ENCODE peak calls at places on chromosomes 12 and 14, in five cellular contexts. One of them, this sample, is unnamed.

GRCh38 chr12:49325606-49326005 is 2.6 kb downstream of the TROAP start:
- DNase-seq in H9: no peak
- DNase-seq in H1: no peak
- DNase-seq in neuronal stem cell: no peak
- DNase-seq in trophoblast cell: no peak
- DNase-seq in this sample: no peak

GRCh38 chr12:1799068-1799881 is 21.1 kb upstream of the LRTM2 start:
- DNase-seq in H9: peak
- DNase-seq in H1: no peak
- DNase-seq in neuronal stem cell: no peak
- DNase-seq in trophoblast cell: no peak
- DNase-seq in this sample: no peak

GRCh38 chr14:65226824-65227604 is 124.7 kb upstream of the MAX start:
- DNase-seq in H9: no peak
- DNase-seq in H1: no peak
- DNase-seq in neuronal stem cell: no peak
- DNase-seq in trophoblast cell: peak
- DNase-seq in this sample: peak

GRCh38 chr14:37711499-37712475 is 116.4 kb downstream of the TTC6 start:
- DNase-seq in H9: no peak
- DNase-seq in H1: no peak
- DNase-seq in neuronal stem cell: no peak
- DNase-seq in trophoblast cell: no peak
- DNase-seq in this sample: no peak

GRCh38 chr12:10339441-10339840 is 31.8 kb downstream of the KLRD1 start:
- DNase-seq in H9: no peak
- DNase-seq in H1: no peak
- DNase-seq in neuronal stem cell: no peak
- DNase-seq in trophoblast cell: peak
- DNase-seq in this sample: peak

GRCh38 chr14:99508896-99509629 is 27.9 kb downstream of the CCNK start:
- DNase-seq in H9: no peak
- DNase-seq in H1: peak
- DNase-seq in neuronal stem cell: no peak
- DNase-seq in trophoblast cell: no peak
- DNase-seq in this sample: no peak

GRCh38 chr14:68426661-68427549 is 366.0 kb downstream of the ZFP36L1 start:
- DNase-seq in H9: no peak
- DNase-seq in H1: no peak
- DNase-seq in neuronal stem cell: no peak
- DNase-seq in trophoblast cell: peak
- DNase-seq in this sample: no peak

GRCh38 chr12:108649668-108650067 is 16.0 kb upstream of the SELPLG start:
- DNase-seq in H9: no peak
- DNase-seq in H1: no peak
- DNase-seq in neuronal stem cell: no peak
- DNase-seq in trophoblast cell: peak
- DNase-seq in this sample: peak

GRCh38 chr14:65229431-65230286 is 127.3 kb upstream of the MAX start:
- DNase-seq in H9: peak
- DNase-seq in H1: peak
- DNase-seq in neuronal stem cell: peak
- DNase-seq in trophoblast cell: no peak
- DNase-seq in this sample: peak

GRCh38 chr14:74504874-74505617 is 11.5 kb downstream of the ISCA2 start:
- DNase-seq in H9: no peak
- DNase-seq in H1: no peak
- DNase-seq in neuronal stem cell: no peak
- DNase-seq in trophoblast cell: no peak
- DNase-seq in this sample: no peak

GRCh38 chr12:55700255-55701018 is 7.3 kb downstream of the ITGA7 start:
- DNase-seq in H9: no peak
- DNase-seq in H1: no peak
- DNase-seq in neuronal stem cell: no peak
- DNase-seq in trophoblast cell: no peak
- DNase-seq in this sample: no peak

GRCh38 chr12:41364211-41364610 is 176.1 kb downstream of the PDZRN4 start:
- DNase-seq in H9: no peak
- DNase-seq in H1: no peak
- DNase-seq in neuronal stem cell: no peak
- DNase-seq in trophoblast cell: no peak
- DNase-seq in this sample: no peak

GRCh38 chr14:68522510-68523325 is 270.1 kb downstream of the ZFP36L1 start:
- DNase-seq in H9: no peak
- DNase-seq in H1: peak
- DNase-seq in neuronal stem cell: peak
- DNase-seq in trophoblast cell: peak
- DNase-seq in this sample: no peak

GRCh38 chr12:117034691-117035090 is 64.5 kb downstream of the TESC start:
- DNase-seq in H9: no peak
- DNase-seq in H1: no peak
- DNase-seq in neuronal stem cell: no peak
- DNase-seq in trophoblast cell: no peak
- DNase-seq in this sample: no peak

GRCh38 chr12:30719060-30719459 is 23.4 kb upstream of the IPO8 start:
- DNase-seq in H9: no peak
- DNase-seq in H1: no peak
- DNase-seq in neuronal stem cell: no peak
- DNase-seq in trophoblast cell: peak
- DNase-seq in this sample: peak

GRCh38 chr12:114993202-114993601 is 309.2 kb upstream of the TBX3 start:
- DNase-seq in H9: no peak
- DNase-seq in H1: no peak
- DNase-seq in neuronal stem cell: no peak
- DNase-seq in trophoblast cell: no peak
- DNase-seq in this sample: peak

GRCh38 chr12:130418261-130418660 is 80.6 kb downstream of the PIWIL1 start:
- DNase-seq in H9: no peak
- DNase-seq in H1: no peak
- DNase-seq in neuronal stem cell: no peak
- DNase-seq in trophoblast cell: no peak
- DNase-seq in this sample: no peak

GRCh38 chr12:124848621-124849380 is 14.9 kb downstream of the SCARB1 start:
- DNase-seq in H9: no peak
- DNase-seq in H1: no peak
- DNase-seq in neuronal stem cell: no peak
- DNase-seq in trophoblast cell: no peak
- DNase-seq in this sample: no peak

GRCh38 chr14:69685716-69686115 is 74.3 kb downstream of the SUSD6 start:
- DNase-seq in H9: no peak
- DNase-seq in H1: no peak
- DNase-seq in neuronal stem cell: no peak
- DNase-seq in trophoblast cell: no peak
- DNase-seq in this sample: no peak

GRCh38 chr12:124493809-124494750 is 73.3 kb downstream of the NCOR2 start:
- DNase-seq in H9: no peak
- DNase-seq in H1: no peak
- DNase-seq in neuronal stem cell: no peak
- DNase-seq in trophoblast cell: no peak
- DNase-seq in this sample: no peak

GRCh38 chr14:64324461-64325255 is 30.5 kb upstream of the ESR2 start:
- DNase-seq in H9: no peak
- DNase-seq in H1: no peak
- DNase-seq in neuronal stem cell: no peak
- DNase-seq in trophoblast cell: no peak
- DNase-seq in this sample: peak

DNA sequence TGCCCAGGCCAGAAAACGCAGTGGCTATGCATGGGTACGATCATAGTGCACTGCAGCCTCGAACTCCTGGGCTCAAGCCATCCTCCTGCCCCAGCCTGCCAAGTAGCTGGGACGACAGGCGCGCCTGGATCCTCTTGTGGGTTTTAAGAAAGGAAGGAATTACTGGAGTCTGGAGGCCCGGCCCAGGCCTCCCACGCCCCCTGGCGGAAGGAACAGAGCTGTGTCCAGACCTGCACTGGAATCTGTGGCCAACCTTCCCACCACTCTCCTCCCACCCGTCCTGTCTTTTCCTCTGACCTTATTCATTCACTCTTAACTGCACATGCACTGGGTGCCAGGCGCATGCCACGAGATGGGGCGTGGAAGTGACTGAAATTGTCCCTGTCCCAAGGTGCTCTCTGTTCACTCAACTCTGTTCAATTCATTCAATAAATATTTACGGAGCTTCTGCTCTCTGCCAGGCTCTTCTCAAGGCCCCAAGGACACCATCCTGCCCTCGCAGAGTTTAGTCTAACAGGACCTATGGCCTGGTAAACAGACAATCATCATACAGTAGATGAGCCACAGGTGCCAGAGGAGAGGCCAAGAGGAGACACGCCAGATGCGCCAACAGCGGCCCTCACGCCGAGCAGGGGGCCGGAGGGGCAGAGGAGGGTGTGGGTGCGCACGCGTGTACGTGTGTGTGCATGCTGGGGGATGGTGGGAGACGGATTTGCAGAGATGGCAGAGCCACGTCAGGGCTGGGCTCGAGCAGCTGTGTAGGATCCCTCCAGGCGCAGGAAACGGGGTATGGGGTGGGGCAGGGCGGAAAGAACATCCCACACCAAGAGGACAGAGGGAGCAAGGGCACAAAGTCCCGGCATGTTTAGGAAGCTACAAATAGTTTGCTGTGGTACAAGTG is 13.7 kb upstream of the TMEM106C start:
- DNase-seq in H9: peak
- DNase-seq in H1: peak
- DNase-seq in neuronal stem cell: peak
- DNase-seq in trophoblast cell: peak
- DNase-seq in this sample: peak
- H3K4ac ChIP-seq in H9: no peak
- H3K4ac ChIP-seq in H1: no peak
- H3K4ac ChIP-seq in neuronal stem cell: no peak
- H3K4ac ChIP-seq in trophoblast cell: peak
- H3K4ac ChIP-seq in this sample: no peak

DNA sequence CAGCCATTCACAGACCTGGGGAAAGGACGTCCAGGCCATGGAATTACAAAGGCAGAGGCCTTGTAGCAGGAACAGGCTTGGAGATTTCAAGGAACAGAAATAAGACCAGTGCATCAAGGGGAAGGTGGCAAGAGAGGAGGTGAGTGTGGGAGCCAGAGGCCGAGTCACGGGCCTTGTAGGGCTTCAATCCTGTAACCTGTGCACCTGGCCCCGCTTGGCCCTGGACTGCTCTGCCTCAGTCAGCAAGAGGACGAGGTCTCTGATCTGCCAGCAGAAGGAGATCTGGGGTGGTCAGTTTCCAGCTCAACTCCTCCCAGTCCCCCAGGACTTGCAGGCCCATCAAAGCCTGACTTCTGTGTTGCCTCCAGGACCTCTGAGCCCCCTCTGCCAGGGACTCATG is 200.8 kb downstream of the VRK1 start:
- DNase-seq in H9: no peak
- DNase-seq in H1: no peak
- DNase-seq in neuronal stem cell: no peak
- DNase-seq in trophoblast cell: no peak
- DNase-seq in this sample: no peak
- H2BK12ac ChIP-seq in H9: no peak
- H2BK12ac ChIP-seq in H1: no peak
- H2BK12ac ChIP-seq in neuronal stem cell: no peak
- H2BK12ac ChIP-seq in trophoblast cell: no peak
- H2BK12ac ChIP-seq in this sample: no peak

GRCh38 chr14:94142247-94142646 is 12.8 kb upstream of the IFI27L2 start:
- DNase-seq in H9: no peak
- DNase-seq in H1: peak
- DNase-seq in neuronal stem cell: no peak
- DNase-seq in trophoblast cell: no peak
- DNase-seq in this sample: no peak

GRCh38 chr14:94139006-94139405 is 9.6 kb upstream of the IFI27L2 start:
- DNase-seq in H9: no peak
- DNase-seq in H1: no peak
- DNase-seq in neuronal stem cell: no peak
- DNase-seq in trophoblast cell: no peak
- DNase-seq in this sample: no peak

GRCh38 chr14:94136575-94137331 is 7.3 kb upstream of the IFI27L2 start:
- DNase-seq in H9: peak
- DNase-seq in H1: peak
- DNase-seq in neuronal stem cell: peak
- DNase-seq in trophoblast cell: peak
- DNase-seq in this sample: peak

GRCh38 chr14:94138256-94138655 is 8.9 kb upstream of the IFI27L2 start:
- DNase-seq in H9: no peak
- DNase-seq in H1: peak
- DNase-seq in neuronal stem cell: no peak
- DNase-seq in trophoblast cell: no peak
- DNase-seq in this sample: no peak

DNA sequence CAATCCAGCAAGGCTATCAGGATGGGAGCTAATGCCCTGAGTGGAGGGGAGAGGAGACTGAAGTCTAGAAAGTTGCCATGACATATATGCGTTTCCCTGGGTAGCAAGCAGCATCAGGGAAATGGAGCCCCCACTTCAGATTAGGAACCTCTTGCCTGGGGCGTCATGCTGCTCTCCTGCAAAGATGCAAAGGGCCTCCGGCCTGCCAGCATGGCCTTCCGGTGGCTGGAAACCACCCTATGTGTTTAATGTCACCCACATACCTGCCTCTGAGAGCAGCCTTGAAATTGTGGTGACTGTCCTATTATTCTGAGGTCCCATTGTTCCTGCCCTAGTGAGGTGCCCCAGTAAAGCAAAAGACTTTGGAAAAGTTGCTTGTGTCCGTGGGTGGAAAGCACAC is 10.0 kb upstream of the IFI27L2 start:
- DNase-seq in H9: no peak
- DNase-seq in H1: no peak
- DNase-seq in neuronal stem cell: no peak
- DNase-seq in trophoblast cell: no peak
- DNase-seq in this sample: no peak
- H3K4me2 ChIP-seq in H9: no peak
- H3K4me2 ChIP-seq in H1: peak
- H3K4me2 ChIP-seq in neuronal stem cell: no peak
- H3K4me2 ChIP-seq in trophoblast cell: no peak
- H3K4me2 ChIP-seq in this sample: no peak

DNA sequence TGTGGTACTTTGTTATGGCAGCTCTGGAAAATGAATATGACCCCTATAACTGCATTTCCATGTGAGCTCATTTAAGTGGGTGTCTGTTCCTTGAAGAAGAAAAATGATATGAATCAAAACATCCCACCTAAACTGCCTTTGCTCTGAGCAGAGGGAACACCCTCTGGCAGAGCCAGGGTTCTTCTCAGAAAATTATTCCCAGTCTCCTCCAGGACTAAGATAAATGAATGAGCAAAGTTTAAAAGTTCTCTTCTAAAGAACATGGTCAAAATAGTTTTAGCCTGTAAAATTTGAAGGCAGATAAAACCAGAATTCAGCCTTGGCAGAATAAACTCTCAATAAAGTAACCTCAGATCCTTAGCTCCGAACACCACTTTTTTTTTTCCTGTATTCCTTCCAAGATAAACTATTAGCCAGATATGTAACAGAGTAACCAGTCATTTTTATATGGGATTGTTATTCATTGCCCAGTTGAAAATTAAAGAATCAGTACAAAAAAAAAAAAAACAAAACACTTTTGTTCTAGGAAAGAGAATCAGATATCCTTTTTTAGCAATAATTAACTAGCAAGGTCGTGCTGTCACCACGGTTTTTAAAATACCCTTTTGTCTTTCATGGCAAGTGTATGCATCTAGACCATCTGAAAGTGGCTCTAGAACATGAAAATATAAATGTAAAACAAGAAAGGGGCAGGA is 60.7 kb downstream of the CAPZA3 start:
- DNase-seq in H9: no peak
- DNase-seq in H1: no peak
- DNase-seq in neuronal stem cell: no peak
- DNase-seq in trophoblast cell: no peak
- DNase-seq in this sample: no peak
- H3K4ac ChIP-seq in H9: no peak
- H3K4ac ChIP-seq in H1: no peak
- H3K4ac ChIP-seq in neuronal stem cell: no peak
- H3K4ac ChIP-seq in trophoblast cell: no peak
- H3K4ac ChIP-seq in this sample: no peak